ENCODE peak calls at places on chromosomes 6 and 20, in five cellular contexts. U is activated naive CD4-positive, alpha-beta T cell treated with anti-CD3 and anti-CD28 coated beads for 36 hours; R is stimulated activated CD4-positive, alpha-beta T cell treated with anti-CD3 and anti-CD28 coated beads, Interleukin-4, amount 100 ng/mL, for 48 hours; A is PC-9; N is GM20000. D is an unnamed sample.

GRCh38 chr6:39224523-39225182 is 4.6 kb downstream of the KCNK5 start:
- DNase-seq in U (no peak), A (no peak), R (no peak), N (no peak), D (no peak)

GRCh38 chr6:53252177-53252692 is 96.5 kb downstream of the ELOVL5 start:
- DNase-seq in N (no peak), A (no peak), R (no peak), U (no peak), D (no peak)

GRCh38 chr6:45625191-45625664 is 247.5 kb upstream of the SUPT3H start:
- DNase-seq in A (no peak), N (no peak), U (peak), R (no peak), D (peak)

GRCh38 chr20:59565768-59566461 is 38.4 kb upstream of the PHACTR3 start:
- DNase-seq in A (no peak), N (no peak), R (no peak), U (no peak), D (no peak)

GRCh38 chr6:42511803-42512422 is 51.9 kb upstream of the UBR2 start:
- DNase-seq in U (no peak), A (no peak), N (no peak), R (no peak), D (no peak)

GRCh38 chr6:10481101-10481500 is 40.0 kb upstream of the GCNT2 start:
- DNase-seq in U (no peak), N (no peak), R (no peak), A (peak), D (no peak)

GRCh38 chr6:91082311-91082803 is 495.5 kb upstream of the MAP3K7 start:
- DNase-seq in A (no peak), R (no peak), N (no peak), U (no peak), D (no peak)

GRCh38 chr20:63370623-63371176 is 9.6 kb upstream of the CHRNA4 start:
- DNase-seq in A (no peak), R (no peak), N (no peak), U (no peak), D (no peak)

GRCh38 chr20:38937978-38938473 is 11.8 kb downstream of the FAM83D start:
- DNase-seq in U (no peak), N (no peak), R (no peak), A (no peak), D (no peak)

GRCh38 chr20:44481719-44482416 is 6.2 kb downstream of the TTPAL start:
- DNase-seq in A (no peak), R (no peak), U (no peak), N (no peak), D (no peak)

GRCh38 chr6:67231092-67231491 is 1404.0 kb upstream of the ADGRB3 start:
- DNase-seq in R (no peak), A (no peak), N (no peak), U (no peak), D (no peak)

GRCh38 chr20:63321148-63321831 is 28.3 kb downstream of the COL20A1 start:
- DNase-seq in N (no peak), R (no peak), U (peak), A (no peak), D (no peak)

GRCh38 chr6:72922401-72922800 is 300.5 kb downstream of the KCNQ5 start:
- DNase-seq in N (no peak), R (no peak), U (no peak), A (no peak), D (no peak)

GRCh38 chr6:19610260-19610659 is 226.9 kb upstream of the ID4 start:
- DNase-seq in A (no peak), U (no peak), N (no peak), R (no peak), D (no peak)

GRCh38 chr6:135522975-135523692 is 25.6 kb upstream of the AHI1 start:
- DNase-seq in N (no peak), U (no peak), A (no peak), R (no peak), D (no peak)

GRCh38 chr6:137051790-137052472 is 7.2 kb upstream of the IL20RA start:
- DNase-seq in R (no peak), U (no peak), A (no peak), N (no peak), D (no peak)

GRCh38 chr20:48465271-48465670 is 362.5 kb downstream of the PREX1 start:
- DNase-seq in N (no peak), R (no peak), A (no peak), U (no peak), D (no peak)

GRCh38 chr6:137352859-137353258 is 133.7 kb upstream of the IFNGR1 start:
- DNase-seq in A (no peak), U (no peak), R (no peak), N (no peak), D (no peak)

GRCh38 chr6:127518212-127518709 is 874 bp downstream of the MTCL3 start:
- DNase-seq in U (peak), N (no peak), A (no peak), R (no peak), D (peak)

GRCh38 chr6:108903796-108904195 is 55.6 kb downstream of the ARMC2 start:
- DNase-seq in N (no peak), R (no peak), U (no peak), A (no peak), D (no peak)

GRCh38 chr6:72260489-72260888 is 361.4 kb upstream of the KCNQ5 start:
- DNase-seq in R (no peak), N (no peak), A (no peak), U (no peak), D (no peak)

GRCh38 chr20:61364147-61364546 is 112.1 kb downstream of the CDH4 start:
- DNase-seq in R (no peak), U (no peak), N (no peak), A (no peak), D (no peak)

GRCh38 chr20:50555687-50556086 is 45.5 kb downstream of the PTPN1 start:
- DNase-seq in A (no peak), R (no peak), N (no peak), U (no peak), D (no peak)

GRCh38 chr6:70520575-70520974 is 46.2 kb upstream of the SDHAF4 start:
- DNase-seq in A (no peak), U (peak), N (peak), R (no peak), D (no peak)

GRCh38 chr6:166870602-166871208 is 85.6 kb downstream of the RNASET2 start:
- DNase-seq in U (no peak), R (no peak), A (no peak), N (no peak), D (no peak)

D was measured in activated CD4-positive, alpha-beta memory T cell treated with anti-CD3 and anti-CD28 coated beads for 36 hours.